ENCODE peak calls at places on chromosomes 7 and 10, in six cellular contexts. One of them, this sample, is unnamed.

GRCh38 chr7:121697731-121698396 is 175.1 kb upstream of the PTPRZ1 start:
- DNase-seq in A549: no peak
- DNase-seq in H1: no peak
- DNase-seq in HCT116: no peak
- DNase-seq in NB4: no peak
- DNase-seq in HepG2: no peak
- DNase-seq in this sample: no peak

GRCh38 chr10:76149182-76149581 is 717.8 kb downstream of the LRMDA start:
- DNase-seq in A549: no peak
- DNase-seq in HCT116: no peak
- DNase-seq in NB4: no peak
- DNase-seq in H1: no peak
- DNase-seq in HepG2: no peak
- DNase-seq in this sample: no peak

GRCh38 chr7:74479961-74480829 is 26.5 kb downstream of the GTF2IRD1 start:
- DNase-seq in HepG2: peak
- DNase-seq in A549: no peak
- DNase-seq in H1: peak
- DNase-seq in NB4: no peak
- DNase-seq in HCT116: no peak
- DNase-seq in this sample: no peak

GRCh38 chr10:77105756-77106155 is 531.9 kb downstream of the KCNMA1 start:
- DNase-seq in HepG2: no peak
- DNase-seq in A549: no peak
- DNase-seq in NB4: no peak
- DNase-seq in HCT116: no peak
- DNase-seq in H1: no peak
- DNase-seq in this sample: no peak

GRCh38 chr7:65251851-65252620 is 121.6 kb upstream of the ZNF92 start:
- DNase-seq in A549: peak
- DNase-seq in HCT116: peak
- DNase-seq in NB4: peak
- DNase-seq in HepG2: peak
- DNase-seq in H1: peak
- DNase-seq in this sample: peak

GRCh38 chr7:1263391-1263951 is 30.8 kb downstream of the UNCX start:
- DNase-seq in H1: no peak
- DNase-seq in HCT116: no peak
- DNase-seq in NB4: no peak
- DNase-seq in A549: no peak
- DNase-seq in HepG2: no peak
- DNase-seq in this sample: no peak

GRCh38 chr7:35384761-35385700 is 131.1 kb upstream of the TBX20 start:
- DNase-seq in H1: no peak
- DNase-seq in HepG2: no peak
- DNase-seq in HCT116: no peak
- DNase-seq in A549: no peak
- DNase-seq in NB4: no peak
- DNase-seq in this sample: no peak

GRCh38 chr7:121334875-121335648 is 6.3 kb downstream of the WNT16 start:
- DNase-seq in A549: no peak
- DNase-seq in H1: no peak
- DNase-seq in NB4: no peak
- DNase-seq in HCT116: no peak
- DNase-seq in HepG2: no peak
- DNase-seq in this sample: no peak

GRCh38 chr7:152902054-152902453 is 142.5 kb downstream of the ACTR3B start:
- DNase-seq in HepG2: no peak
- DNase-seq in HCT116: no peak
- DNase-seq in H1: no peak
- DNase-seq in A549: no peak
- DNase-seq in NB4: no peak
- DNase-seq in this sample: no peak

GRCh38 chr7:2202901-2203550 is 29.7 kb downstream of the MAD1L1 start:
- DNase-seq in H1: no peak
- DNase-seq in HepG2: no peak
- DNase-seq in A549: no peak
- DNase-seq in HCT116: no peak
- DNase-seq in NB4: no peak
- DNase-seq in this sample: no peak

GRCh38 chr7:82044497-82045080 is 274.7 kb upstream of the HGF start:
- DNase-seq in A549: no peak
- DNase-seq in NB4: peak
- DNase-seq in HCT116: peak
- DNase-seq in HepG2: peak
- DNase-seq in H1: no peak
- DNase-seq in this sample: no peak

GRCh38 chr10:71638577-71639411 is 80.8 kb downstream of the C10orf105 start:
- DNase-seq in HepG2: peak
- DNase-seq in NB4: peak
- DNase-seq in H1: no peak
- DNase-seq in HCT116: no peak
- DNase-seq in A549: no peak
- DNase-seq in this sample: no peak

GRCh38 chr10:17655567-17656146 is 11.7 kb downstream of the STAM start:
- DNase-seq in H1: no peak
- DNase-seq in NB4: peak
- DNase-seq in HCT116: no peak
- DNase-seq in A549: no peak
- DNase-seq in HepG2: peak
- DNase-seq in this sample: peak

GRCh38 chr7:23915196-23915595 is 205.2 kb downstream of the STK31 start:
- DNase-seq in NB4: no peak
- DNase-seq in HCT116: no peak
- DNase-seq in A549: no peak
- DNase-seq in HepG2: no peak
- DNase-seq in H1: no peak
- DNase-seq in this sample: no peak

GRCh38 chr7:156602283-156602682 is 38.3 kb upstream of the RNF32 start:
- DNase-seq in HepG2: no peak
- DNase-seq in H1: no peak
- DNase-seq in NB4: no peak
- DNase-seq in A549: no peak
- DNase-seq in HCT116: no peak
- DNase-seq in this sample: no peak

GRCh38 chr7:780516-780915 is 51.8 kb upstream of the SUN1 start:
- DNase-seq in A549: no peak
- DNase-seq in NB4: no peak
- DNase-seq in H1: no peak
- DNase-seq in HepG2: no peak
- DNase-seq in HCT116: no peak
- DNase-seq in this sample: no peak

GRCh38 chr7:103887050-103887449 is 102.4 kb downstream of the RELN start:
- DNase-seq in H1: no peak
- DNase-seq in NB4: no peak
- DNase-seq in HepG2: no peak
- DNase-seq in A549: no peak
- DNase-seq in HCT116: no peak
- DNase-seq in this sample: no peak

GRCh38 chr7:98280791-98281756 is at the start of gene BRI3:
- DNase-seq in NB4: peak
- DNase-seq in H1: peak
- DNase-seq in HepG2: peak
- DNase-seq in A549: peak
- DNase-seq in HCT116: peak
- DNase-seq in this sample: peak
- TF ChIP-seq POLR2A in NB4: peak
- TF ChIP-seq POLR2A in H1: peak
- TF ChIP-seq POLR2A in HepG2: peak
- TF ChIP-seq POLR2A in A549: peak
- TF ChIP-seq POLR2A in HCT116: peak
- TF ChIP-seq POLR2A in this sample: peak

GRCh38 chr10:12423896-12424295 is 74.5 kb downstream of the CAMK1D start:
- DNase-seq in H1: no peak
- DNase-seq in A549: no peak
- DNase-seq in HepG2: no peak
- DNase-seq in HCT116: no peak
- DNase-seq in NB4: no peak
- DNase-seq in this sample: no peak

GRCh38 chr10:12431453-12432101 is 82.2 kb downstream of the CAMK1D start:
- DNase-seq in HCT116: no peak
- DNase-seq in A549: no peak
- DNase-seq in NB4: no peak
- DNase-seq in HepG2: no peak
- DNase-seq in H1: no peak
- DNase-seq in this sample: no peak

GRCh38 chr10:12428447-12429135 is 79.2 kb downstream of the CAMK1D start:
- DNase-seq in NB4: peak
- DNase-seq in HCT116: no peak
- DNase-seq in H1: no peak
- DNase-seq in A549: no peak
- DNase-seq in HepG2: no peak
- DNase-seq in this sample: no peak

GRCh38 chr10:12430406-12430982 is 81.1 kb downstream of the CAMK1D start:
- DNase-seq in NB4: no peak
- DNase-seq in HepG2: no peak
- DNase-seq in A549: no peak
- DNase-seq in H1: no peak
- DNase-seq in HCT116: no peak
- DNase-seq in this sample: no peak

DNA sequence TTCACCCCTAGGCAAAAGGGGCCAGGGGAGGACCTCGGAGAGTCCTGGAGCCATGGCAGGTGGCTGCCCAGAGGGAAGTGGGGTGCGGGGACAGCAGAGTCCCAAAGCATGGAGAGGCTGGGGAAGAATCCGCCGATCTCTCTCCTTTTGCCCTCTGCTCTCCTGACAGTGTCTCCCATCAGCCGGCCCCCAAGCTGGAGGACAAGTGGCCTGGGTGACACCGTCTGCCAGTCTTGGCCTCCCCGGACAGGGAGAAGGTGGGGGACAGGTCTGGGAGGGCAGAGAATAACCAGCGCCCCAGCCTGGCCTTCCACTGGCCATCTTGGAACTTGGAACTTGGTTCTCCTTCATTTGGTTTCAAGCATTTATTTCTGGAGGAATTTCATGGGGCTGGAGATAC is 77.9 kb downstream of the CAMK1D start:
- DNase-seq in HepG2: no peak
- DNase-seq in A549: no peak
- DNase-seq in H1: no peak
- DNase-seq in NB4: no peak
- DNase-seq in HCT116: no peak
- DNase-seq in this sample: no peak
- TF ChIP-seq MAX in HepG2: no peak
- TF ChIP-seq MAX in A549: no peak
- TF ChIP-seq MAX in H1: no peak
- TF ChIP-seq MAX in NB4: no peak
- TF ChIP-seq MAX in HCT116: no peak
- TF ChIP-seq MAX in this sample: no peak

DNA sequence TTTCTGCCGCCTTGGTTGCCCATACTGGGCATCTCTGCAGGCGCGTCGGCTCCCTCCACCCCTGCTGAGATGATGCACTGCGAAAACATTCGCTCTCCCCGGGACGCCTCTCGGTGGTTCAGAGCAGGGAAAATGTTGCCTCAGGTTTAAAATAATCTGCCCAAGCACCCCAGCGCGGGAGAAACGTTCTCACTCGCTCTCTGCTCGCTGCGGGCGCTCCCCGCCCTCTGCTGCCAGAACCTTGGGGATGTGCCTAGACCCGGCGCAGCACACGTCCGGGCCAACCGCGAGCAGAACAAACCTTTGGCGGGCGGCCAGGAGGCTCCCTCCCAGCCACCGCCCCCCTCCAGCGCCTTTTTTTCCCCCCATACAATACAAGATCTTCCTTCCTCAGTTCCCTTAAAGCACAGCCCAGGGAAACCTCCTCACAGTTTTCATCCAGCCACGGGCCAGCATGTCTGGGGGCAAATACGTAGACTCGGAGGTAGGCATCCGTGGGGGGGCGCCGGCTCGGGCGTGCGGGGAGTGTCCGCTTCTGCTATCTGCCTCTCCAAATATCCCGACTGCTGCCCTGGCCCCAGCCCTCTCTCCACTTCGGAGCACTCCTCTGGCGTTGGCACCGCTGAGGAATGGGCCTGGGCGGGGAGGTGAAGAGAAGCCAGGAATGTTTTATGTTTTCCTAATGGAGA is at the start of gene CAV1:
- DNase-seq in NB4: no peak
- DNase-seq in H1: peak
- DNase-seq in HepG2: no peak
- DNase-seq in A549: peak
- DNase-seq in HCT116: peak
- DNase-seq in this sample: no peak
- TF ChIP-seq POLR2A in NB4: no peak
- TF ChIP-seq POLR2A in H1: no peak
- TF ChIP-seq POLR2A in HepG2: no peak
- TF ChIP-seq POLR2A in A549: peak
- TF ChIP-seq POLR2A in HCT116: no peak
- TF ChIP-seq POLR2A in this sample: no peak

GRCh38 chr7:27177795-27178320 is 3.7 kb upstream of the HOXA10 start:
- DNase-seq in A549: no peak
- DNase-seq in HCT116: no peak
- DNase-seq in NB4: no peak
- DNase-seq in HepG2: no peak
- DNase-seq in H1: no peak
- DNase-seq in this sample: no peak

GRCh38 chr7:27176343-27176731 is 2.2 kb upstream of the HOXA10 start:
- DNase-seq in A549: no peak
- DNase-seq in NB4: no peak
- DNase-seq in H1: no peak
- DNase-seq in HepG2: no peak
- DNase-seq in HCT116: no peak
- DNase-seq in this sample: no peak

GRCh38 chr7:27178366-27178765 is 4.2 kb upstream of the HOXA10 start:
- DNase-seq in H1: no peak
- DNase-seq in HepG2: no peak
- DNase-seq in HCT116: no peak
- DNase-seq in NB4: no peak
- DNase-seq in A549: no peak
- DNase-seq in this sample: no peak

GRCh38 chr7:27175626-27176342 is 1.7 kb upstream of the HOXA10 start:
- DNase-seq in HepG2: no peak
- DNase-seq in A549: no peak
- DNase-seq in H1: no peak
- DNase-seq in HCT116: no peak
- DNase-seq in NB4: no peak
- DNase-seq in this sample: no peak

DNA sequence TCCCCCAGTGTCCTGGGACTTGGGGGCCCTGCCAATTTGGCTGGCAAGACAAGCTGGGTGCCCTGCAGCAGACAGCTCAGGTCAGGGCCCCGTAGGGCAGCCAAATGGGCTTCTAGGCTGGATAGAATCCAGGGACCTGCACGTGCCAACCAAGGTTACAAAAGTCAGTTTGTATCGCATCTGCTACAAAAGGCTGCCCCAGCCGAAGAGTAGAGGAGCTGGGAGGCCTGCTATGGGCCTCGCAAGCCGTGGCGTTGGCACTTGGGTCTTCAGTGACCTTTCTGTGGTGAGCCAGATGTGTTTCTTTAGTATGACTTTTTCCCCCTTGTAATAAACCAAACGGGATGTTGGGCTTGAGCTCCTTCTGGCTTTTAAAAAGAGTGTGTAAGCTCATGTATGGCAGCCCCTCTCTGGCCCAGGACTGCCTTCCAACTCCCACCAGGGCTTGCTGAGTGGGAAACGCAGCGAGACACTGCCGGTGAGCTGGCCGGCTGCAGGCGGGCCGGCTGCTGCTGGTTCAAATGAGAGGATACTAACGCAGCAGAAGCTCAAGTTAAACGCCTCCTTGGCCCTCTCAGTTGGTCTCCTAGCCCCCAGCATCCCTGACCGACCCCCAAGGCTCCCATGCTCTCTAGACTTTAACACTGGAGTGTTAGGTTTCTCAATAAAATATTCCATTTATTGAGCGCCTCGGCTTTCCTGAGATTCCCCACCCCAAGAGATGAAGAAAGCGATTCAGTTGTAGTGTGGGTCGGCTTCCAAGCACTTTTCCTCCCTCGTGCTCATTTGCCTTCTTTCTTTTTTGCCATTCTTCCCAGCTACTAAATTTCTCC is 3.1 kb upstream of the HOXA10 start:
- DNase-seq in H1: no peak
- DNase-seq in HCT116: no peak
- DNase-seq in A549: no peak
- DNase-seq in HepG2: no peak
- DNase-seq in NB4: no peak
- DNase-seq in this sample: no peak
- TF ChIP-seq MAX in H1: no peak
- TF ChIP-seq MAX in HCT116: no peak
- TF ChIP-seq MAX in A549: no peak
- TF ChIP-seq MAX in HepG2: no peak
- TF ChIP-seq MAX in NB4: no peak
- TF ChIP-seq MAX in this sample: no peak